ENCODE peak calls at places on chromosomes 11 and 22, in seven cellular contexts. G is uterus, Y is foreskin fibroblast, Q is WTC11, Z is GM13976, N is OCI-LY7, U is fibroblast of villous mesenchyme. V is an unnamed sample.
A peak's percentile ranks its signal among the peaks of the same experiment; 100 is the strongest.

GRCh38 chr11:102346456-102346747 is 612 bp upstream of the BIRC2 start:
- DNase-seq in G (no peak), Y (no peak), Q (no peak), Z (peak; percentile 17), N (no peak), U (no peak), V (no peak)

GRCh38 chr22:36528336-36528735 is 630 bp downstream of the EIF3D start:
- DNase-seq in G (no peak), Y (peak; percentile 31), Q (no peak), Z (no peak), N (peak; percentile 31), U (peak; percentile 30), V (no peak)

GRCh38 chr22:38870791-38871359 is 1.1 kb downstream of the CBX6 start:
- DNase-seq in G (no peak), Y (no peak), Q (no peak), Z (no peak), N (no peak), U (no peak), V (no peak)

GRCh38 chr11:93267383-93267782 is 63.2 kb upstream of the DEUP1 start:
- DNase-seq in G (no peak), Y (no peak), Q (no peak), Z (no peak), N (no peak), U (no peak), V (no peak)

GRCh38 chr22:33112606-33113005 is 54.4 kb upstream of the SYN3 start:
- DNase-seq in G (no peak), Y (no peak), Q (no peak), Z (no peak), N (peak; percentile 96), U (no peak), V (no peak)

GRCh38 chr11:78313181-78313788 is 104.3 kb downstream of the GAB2 start:
- DNase-seq in G (peak; percentile 32), Y (peak; percentile 95), Q (no peak), Z (no peak), N (no peak), U (peak; percentile 67), V (no peak)

GRCh38 chr22:47192106-47192650 is 429.7 kb downstream of the TBC1D22A start:
- DNase-seq in G (no peak), Y (no peak), Q (no peak), Z (no peak), N (no peak), U (no peak), V (no peak)

GRCh38 chr11:78715639-78716311 is 141.1 kb upstream of the NARS2 start:
- DNase-seq in G (no peak), Y (peak; percentile 63), Q (peak; percentile 89), Z (peak; percentile 59), N (peak; percentile 45), U (peak; percentile 35), V (peak; percentile 56)

GRCh38 chr11:110289472-110289871 is 6.9 kb downstream of the RDX start:
- DNase-seq in G (no peak), Y (no peak), Q (no peak), Z (no peak), N (no peak), U (no peak), V (no peak)

GRCh38 chr11:114075891-114076441 is 16.5 kb downstream of the ZBTB16 start:
- DNase-seq in G (peak; percentile 52), Y (peak; percentile 91), Q (peak; percentile 69), Z (no peak), N (peak; percentile 29), U (peak; percentile 86), V (no peak)

GRCh38 chr22:41491379-41492100 is 22.6 kb downstream of the ACO2 start:
- DNase-seq in G (peak; percentile 81), Y (peak; percentile 42), Q (no peak), Z (no peak), N (no peak), U (peak; percentile 89), V (no peak)

GRCh38 chr11:111000400-111001090 is 245.0 kb upstream of the POU2AF2 start:
- DNase-seq in G (no peak), Y (peak; percentile 81), Q (no peak), Z (no peak), N (no peak), U (no peak), V (no peak)

GRCh38 chr11:57249384-57250319 is 12.6 kb upstream of the APLNR start:
- DNase-seq in G (peak; percentile 54), Y (peak; percentile 85), Q (peak; percentile 74), Z (peak; percentile 57), N (peak; percentile 59), U (peak; percentile 60), V (peak; percentile 52)

GRCh38 chr11:43573233-43573632 is 107.3 kb upstream of the HSD17B12 start:
- DNase-seq in G (no peak), Y (peak; percentile 14), Q (peak; percentile 64), Z (peak; percentile 53), N (peak; percentile 51), U (no peak), V (peak; percentile 39)

GRCh38 chr11:2088746-2089535 is 50.2 kb downstream of the IGF2 start:
- DNase-seq in G (no peak), Y (no peak), Q (no peak), Z (peak; percentile 44), N (no peak), U (no peak), V (peak; percentile 29)

GRCh38 chr22:32083814-32084213 is 40.8 kb downstream of the SLC5A1 start:
- DNase-seq in G (no peak), Y (no peak), Q (no peak), Z (no peak), N (no peak), U (no peak), V (no peak)

GRCh38 chr11:34916014-34916809 is at the start of the genes APIP and PDHX:
- DNase-seq in G (peak; percentile 99), Y (peak; percentile 100), Q (peak; percentile 100), Z (peak; percentile 99), N (peak; percentile 98), U (peak; percentile 99), V (peak; percentile 99)

GRCh38 chr11:8018742-8019631 is 31.9 kb downstream of the EIF3F start:
- DNase-seq in G (peak; percentile 84), Y (peak; percentile 88), Q (peak; percentile 74), Z (peak; percentile 77), N (no peak), U (peak; percentile 62), V (peak; percentile 54)

GRCh38 chr11:73239111-73239521 is 21.0 kb downstream of the P2RY2 start:
- DNase-seq in G (no peak), Y (no peak), Q (no peak), Z (no peak), N (no peak), U (no peak), V (no peak)

GRCh38 chr11:120001161-120002135 is 136.5 kb downstream of the TRIM29 start:
- DNase-seq in G (no peak), Y (no peak), Q (no peak), Z (no peak), N (no peak), U (no peak), V (no peak)

GRCh38 chr11:81237139-81237538 is 1496.5 kb downstream of the FAM181B start:
- DNase-seq in G (no peak), Y (no peak), Q (no peak), Z (no peak), N (peak; percentile 19), U (peak; percentile 22), V (no peak)

DNA sequence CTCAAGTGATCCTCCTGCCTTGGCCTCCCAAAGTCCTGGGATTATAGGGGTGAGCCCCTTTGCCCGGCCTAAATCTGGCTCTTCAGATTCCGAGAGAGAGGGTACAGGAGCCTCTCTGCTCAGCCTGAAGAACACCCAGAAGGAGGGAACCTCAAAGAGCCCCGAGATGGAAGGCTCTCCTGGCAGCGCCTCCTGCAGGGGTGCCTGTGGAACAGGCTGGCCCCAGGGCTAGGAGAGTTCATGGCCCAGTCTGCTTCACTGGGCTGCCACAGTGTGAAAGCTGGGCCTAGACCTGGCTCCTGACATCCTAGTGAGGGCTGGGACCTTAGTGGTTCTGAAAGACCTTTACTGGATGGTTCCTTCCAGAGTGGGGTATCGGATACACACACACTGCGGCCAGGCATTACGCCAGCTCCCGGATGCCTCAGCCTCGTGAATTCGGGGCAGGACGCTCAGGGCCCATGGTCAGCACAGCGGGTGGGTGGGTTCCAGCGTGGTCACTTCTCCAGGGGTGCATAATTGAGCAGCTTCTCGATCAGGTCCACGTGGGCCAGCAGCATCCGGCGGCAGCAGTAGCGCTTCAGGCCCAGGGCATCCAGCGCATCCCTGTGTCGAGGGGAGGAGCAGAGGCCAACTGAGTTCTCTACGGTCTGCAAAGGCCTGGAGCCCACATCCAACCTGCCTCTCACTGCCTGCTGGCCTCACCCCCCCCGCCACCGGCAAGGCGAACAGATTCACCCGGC is 2.3 kb downstream of the POLR2L start:
- DNase-seq in G (no peak), Y (peak; percentile 63), Q (no peak), Z (no peak), N (no peak), U (no peak), V (no peak)
- TF ChIP-seq CTCF in G (no peak), Y (peak; percentile 32), Q (no peak), Z (peak; percentile 33), N (peak; percentile 51), U (peak; percentile 30), V (peak; percentile 30)

DNA sequence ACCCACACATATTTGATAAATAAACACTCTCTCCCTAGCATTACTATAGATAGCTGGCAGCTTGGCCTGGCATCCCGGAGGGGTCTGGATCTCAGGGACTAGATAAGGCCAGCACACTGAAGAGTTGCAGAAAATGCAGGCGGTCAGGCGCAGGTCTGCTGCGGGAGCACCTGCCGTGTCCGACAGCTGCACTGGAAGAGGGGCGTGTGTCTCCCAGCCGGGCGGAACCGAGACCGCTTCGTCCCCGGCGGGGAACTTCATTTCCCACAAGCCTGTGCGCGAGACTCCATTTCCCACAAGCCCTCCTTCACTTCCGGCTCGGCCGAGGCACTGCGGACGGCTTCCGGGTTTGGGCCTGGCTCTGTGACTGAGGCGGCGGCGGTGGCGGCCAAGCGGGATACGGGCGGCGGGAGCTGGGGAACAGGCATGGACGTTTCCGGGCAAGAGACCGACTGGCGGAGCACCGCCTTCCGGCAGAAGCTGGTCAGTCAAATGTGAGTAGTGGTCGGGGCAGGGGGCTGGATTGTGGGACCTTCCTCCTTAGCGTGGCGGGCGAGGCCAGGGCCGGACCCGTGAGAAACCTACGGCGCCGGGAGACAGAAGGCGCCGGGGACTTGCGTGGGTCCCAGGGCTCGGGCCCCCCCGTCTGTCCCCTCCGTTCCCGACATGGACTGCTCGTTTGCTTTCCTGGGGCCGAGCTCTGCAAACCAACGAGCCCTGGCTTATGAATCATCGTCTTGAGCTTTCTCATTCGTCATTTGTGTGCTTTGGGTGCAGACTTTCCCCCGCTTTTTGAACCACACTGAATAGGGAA is at the start of gene MED15:
- DNase-seq in G (peak; percentile 90), Y (peak; percentile 94), Q (peak; percentile 95), Z (peak; percentile 94), N (peak; percentile 93), U (peak; percentile 89), V (peak; percentile 93)
- TF ChIP-seq CTCF in G (peak; percentile 13), Y (no peak), Q (no peak), Z (no peak), N (no peak), U (no peak), V (no peak)

DNA sequence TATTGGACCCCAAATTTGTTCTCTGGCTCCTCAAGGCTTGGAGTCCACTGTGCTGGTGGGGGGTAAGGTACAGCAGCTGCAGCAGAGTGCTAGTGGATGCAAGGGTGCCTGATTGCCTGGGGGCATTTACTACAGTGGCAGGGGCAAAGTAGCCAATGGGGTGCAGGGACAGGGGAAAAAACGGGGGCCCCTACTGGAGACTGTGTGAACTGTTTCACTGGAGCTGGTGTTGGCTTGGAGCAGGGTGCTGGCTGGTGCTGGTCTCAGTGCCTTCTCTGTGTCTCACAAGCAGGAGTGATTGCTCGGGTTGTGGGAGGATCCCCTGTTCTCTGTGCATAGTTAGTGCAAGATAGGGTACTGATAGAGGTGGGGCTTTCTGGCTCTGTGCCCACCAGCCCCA is 935.9 kb downstream of the JRKL start:
- DNase-seq in G (no peak), Y (no peak), Q (peak; percentile 18), Z (no peak), N (no peak), U (no peak), V (no peak)
- TF ChIP-seq CTCF in G (no peak), Y (no peak), Q (peak; percentile 46), Z (no peak), N (no peak), U (no peak), V (no peak)

GRCh38 chr11:75376175-75376574 is 23.1 kb upstream of the RPS3 start:
- DNase-seq in G (no peak), Y (no peak), Q (peak; percentile 25), Z (no peak), N (no peak), U (no peak), V (no peak)
- TF ChIP-seq CTCF in G (no peak), Y (no peak), Q (no peak), Z (no peak), N (no peak), U (peak; percentile 37), V (no peak)